ENCODE peak calls at places on chromosomes 7 and 10, in seven cellular contexts. One of them, this sample, is unnamed.

GRCh38 chr10:114326794-114327193 is 77.5 kb downstream of the AFAP1L2 start:
- DNase-seq in GM23338: no peak
- DNase-seq in PC-3: no peak
- DNase-seq in MM.1S: no peak
- DNase-seq in HCT116: no peak
- DNase-seq in PC-9: no peak
- DNase-seq in hepatocyte: no peak
- DNase-seq in this sample: no peak

GRCh38 chr7:32785365-32785764 is 106.2 kb downstream of the KBTBD2 start:
- DNase-seq in GM23338: peak; percentile 23
- DNase-seq in PC-3: no peak
- DNase-seq in MM.1S: no peak
- DNase-seq in HCT116: no peak
- DNase-seq in PC-9: no peak
- DNase-seq in hepatocyte: no peak
- DNase-seq in this sample: no peak

GRCh38 chr7:25359471-25360059 is 131.3 kb upstream of the NPVF start:
- DNase-seq in GM23338: peak; percentile 36
- DNase-seq in PC-3: no peak
- DNase-seq in MM.1S: no peak
- DNase-seq in HCT116: no peak
- DNase-seq in PC-9: no peak
- DNase-seq in hepatocyte: peak; percentile 43
- DNase-seq in this sample: no peak

GRCh38 chr7:70463332-70463938 is 668.5 kb upstream of the GALNT17 start:
- DNase-seq in GM23338: no peak
- DNase-seq in PC-3: no peak
- DNase-seq in MM.1S: no peak
- DNase-seq in HCT116: no peak
- DNase-seq in PC-9: no peak
- DNase-seq in hepatocyte: peak; percentile 15
- DNase-seq in this sample: no peak

GRCh38 chr7:603152-603941 is 83.7 kb upstream of the PDGFA start:
- DNase-seq in GM23338: no peak
- DNase-seq in PC-3: no peak
- DNase-seq in MM.1S: no peak
- DNase-seq in HCT116: no peak
- DNase-seq in PC-9: no peak
- DNase-seq in hepatocyte: no peak
- DNase-seq in this sample: no peak

GRCh38 chr10:51030480-51030879 is 43.8 kb upstream of the PRKG1 start:
- DNase-seq in GM23338: no peak
- DNase-seq in PC-3: no peak
- DNase-seq in MM.1S: no peak
- DNase-seq in HCT116: no peak
- DNase-seq in PC-9: no peak
- DNase-seq in hepatocyte: no peak
- DNase-seq in this sample: no peak

GRCh38 chr7:27157717-27158431 is 1.4 kb upstream of the HOXA7 start:
- DNase-seq in GM23338: no peak
- DNase-seq in PC-3: no peak
- DNase-seq in MM.1S: no peak
- DNase-seq in HCT116: no peak
- DNase-seq in PC-9: no peak
- DNase-seq in hepatocyte: no peak
- DNase-seq in this sample: no peak

GRCh38 chr10:77305650-77306632 is 331.7 kb downstream of the KCNMA1 start:
- DNase-seq in GM23338: no peak
- DNase-seq in PC-3: peak; percentile 98
- DNase-seq in MM.1S: no peak
- DNase-seq in HCT116: no peak
- DNase-seq in PC-9: no peak
- DNase-seq in hepatocyte: no peak
- DNase-seq in this sample: no peak

GRCh38 chr10:251982-252582 is 116.8 kb downstream of the ZMYND11 start:
- DNase-seq in GM23338: no peak
- DNase-seq in PC-3: no peak
- DNase-seq in MM.1S: no peak
- DNase-seq in HCT116: no peak
- DNase-seq in PC-9: no peak
- DNase-seq in hepatocyte: no peak
- DNase-seq in this sample: no peak

GRCh38 chr7:122132341-122132740 is 11.7 kb downstream of the AASS start:
- DNase-seq in GM23338: no peak
- DNase-seq in PC-3: peak; percentile 19
- DNase-seq in MM.1S: no peak
- DNase-seq in HCT116: no peak
- DNase-seq in PC-9: no peak
- DNase-seq in hepatocyte: no peak
- DNase-seq in this sample: no peak

GRCh38 chr10:99403674-99404073 is 26.8 kb downstream of the GOT1 start:
- DNase-seq in GM23338: no peak
- DNase-seq in PC-3: peak; percentile 50
- DNase-seq in MM.1S: no peak
- DNase-seq in HCT116: no peak
- DNase-seq in PC-9: no peak
- DNase-seq in hepatocyte: no peak
- DNase-seq in this sample: no peak

GRCh38 chr10:43401627-43402026 is 7.4 kb downstream of the HNRNPF start:
- DNase-seq in GM23338: peak; percentile 93
- DNase-seq in PC-3: no peak
- DNase-seq in MM.1S: no peak
- DNase-seq in HCT116: no peak
- DNase-seq in PC-9: no peak
- DNase-seq in hepatocyte: no peak
- DNase-seq in this sample: no peak
- H3K4me1 ChIP-seq in GM23338: peaks cover 63% of the 10 kb centered on the region
- H3K4me1 ChIP-seq in PC-3: peaks cover 72% of the 10 kb centered on the region
- H3K4me1 ChIP-seq in MM.1S: peaks cover 54% of the 10 kb centered on the region
- H3K4me1 ChIP-seq in HCT116: peaks cover 96% of the 10 kb centered on the region
- H3K4me1 ChIP-seq in PC-9: peaks cover 85% of the 10 kb centered on the region
- H3K4me1 ChIP-seq in hepatocyte: peaks cover 66% of the 10 kb centered on the region
- H3K4me1 ChIP-seq in this sample: peaks cover 77% of the 10 kb centered on the region

GRCh38 chr10:86349940-86350630 is 16.5 kb downstream of the GRID1 start:
- DNase-seq in GM23338: no peak
- DNase-seq in PC-3: no peak
- DNase-seq in MM.1S: no peak
- DNase-seq in HCT116: no peak
- DNase-seq in PC-9: no peak
- DNase-seq in hepatocyte: no peak
- DNase-seq in this sample: no peak

GRCh38 chr10:86350897-86351296 is 15.7 kb downstream of the GRID1 start:
- DNase-seq in GM23338: no peak
- DNase-seq in PC-3: no peak
- DNase-seq in MM.1S: no peak
- DNase-seq in HCT116: no peak
- DNase-seq in PC-9: no peak
- DNase-seq in hepatocyte: no peak
- DNase-seq in this sample: no peak

GRCh38 chr10:86348321-86349210 is 18.0 kb downstream of the GRID1 start:
- DNase-seq in GM23338: peak; percentile 15
- DNase-seq in PC-3: peak; percentile 20
- DNase-seq in MM.1S: no peak
- DNase-seq in HCT116: no peak
- DNase-seq in PC-9: no peak
- DNase-seq in hepatocyte: no peak
- DNase-seq in this sample: no peak

GRCh38 chr10:86347856-86348255 is 18.7 kb downstream of the GRID1 start:
- DNase-seq in GM23338: no peak
- DNase-seq in PC-3: no peak
- DNase-seq in MM.1S: no peak
- DNase-seq in HCT116: no peak
- DNase-seq in PC-9: no peak
- DNase-seq in hepatocyte: no peak
- DNase-seq in this sample: no peak

DNA sequence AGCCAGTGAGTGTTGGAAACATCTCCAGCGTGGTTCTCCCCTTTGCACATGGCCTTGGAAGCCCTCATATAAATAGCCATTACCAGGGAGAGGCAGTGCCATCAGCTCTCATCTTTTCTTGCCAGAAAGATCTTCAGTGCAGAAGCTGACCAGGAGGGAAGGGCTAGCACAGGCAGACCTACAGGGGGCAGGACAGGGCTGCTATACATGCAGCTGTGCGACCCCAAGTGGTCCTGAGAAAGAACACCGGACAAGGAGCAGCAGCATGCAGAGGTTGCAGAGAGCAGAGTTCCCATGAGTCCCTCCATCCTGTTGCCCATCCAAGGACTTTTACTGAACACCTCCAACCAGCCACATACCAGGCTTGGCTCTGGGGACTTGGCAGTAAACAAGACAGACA is 17.1 kb downstream of the GRID1 start:
- DNase-seq in GM23338: peak; percentile 89
- DNase-seq in PC-3: no peak
- DNase-seq in MM.1S: no peak
- DNase-seq in HCT116: peak; percentile 28
- DNase-seq in PC-9: no peak
- DNase-seq in hepatocyte: no peak
- DNase-seq in this sample: peak; percentile 78
- TF ChIP-seq CTCF in GM23338: peak; percentile 97
- TF ChIP-seq CTCF in PC-3: peak; percentile 30
- TF ChIP-seq CTCF in MM.1S: peak; percentile 30
- TF ChIP-seq CTCF in HCT116: peak; percentile 99
- TF ChIP-seq CTCF in PC-9: no peak
- TF ChIP-seq CTCF in hepatocyte: peak; percentile 41
- TF ChIP-seq CTCF in this sample: peak; percentile 90

GRCh38 chr7:106317971-106318370 is 33.2 kb upstream of the NAMPT start:
- DNase-seq in GM23338: no peak
- DNase-seq in PC-3: peak; percentile 16
- DNase-seq in MM.1S: no peak
- DNase-seq in HCT116: no peak
- DNase-seq in PC-9: no peak
- DNase-seq in hepatocyte: no peak
- DNase-seq in this sample: no peak
- H3K9me2 ChIP-seq in GM23338: no peaks in the 10 kb centered on the region
- H3K9me2 ChIP-seq in PC-3: no peaks in the 10 kb centered on the region
- H3K9me2 ChIP-seq in MM.1S: no peaks in the 10 kb centered on the region
- H3K9me2 ChIP-seq in HCT116: no peaks in the 10 kb centered on the region
- H3K9me2 ChIP-seq in PC-9: no peaks in the 10 kb centered on the region
- H3K9me2 ChIP-seq in hepatocyte: no peaks in the 10 kb centered on the region
- H3K9me2 ChIP-seq in this sample: no peaks in the 10 kb centered on the region

GRCh38 chr10:72255977-72256729 is 17.6 kb upstream of the DDIT4 start:
- DNase-seq in GM23338: no peak
- DNase-seq in PC-3: no peak
- DNase-seq in MM.1S: no peak
- DNase-seq in HCT116: no peak
- DNase-seq in PC-9: no peak
- DNase-seq in hepatocyte: no peak
- DNase-seq in this sample: no peak
- H3K4me1 ChIP-seq in GM23338: peaks cover 26% of the 10 kb centered on the region
- H3K4me1 ChIP-seq in PC-3: peaks cover 9% of the 10 kb centered on the region
- H3K4me1 ChIP-seq in MM.1S: peaks cover 58% of the 10 kb centered on the region
- H3K4me1 ChIP-seq in HCT116: peaks cover 52% of the 10 kb centered on the region
- H3K4me1 ChIP-seq in PC-9: peaks cover 35% of the 10 kb centered on the region
- H3K4me1 ChIP-seq in hepatocyte: peaks cover 53% of the 10 kb centered on the region
- H3K4me1 ChIP-seq in this sample: peaks cover 48% of the 10 kb centered on the region

GRCh38 chr7:46512901-46513431 is 591.9 kb upstream of the IGFBP3 start:
- DNase-seq in GM23338: no peak
- DNase-seq in PC-3: no peak
- DNase-seq in MM.1S: no peak
- DNase-seq in HCT116: no peak
- DNase-seq in PC-9: peak; percentile 94
- DNase-seq in hepatocyte: peak; percentile 64
- DNase-seq in this sample: no peak

GRCh38 chr7:46511442-46512215 is 590.6 kb upstream of the IGFBP3 start:
- DNase-seq in GM23338: no peak
- DNase-seq in PC-3: no peak
- DNase-seq in MM.1S: no peak
- DNase-seq in HCT116: no peak
- DNase-seq in PC-9: no peak
- DNase-seq in hepatocyte: no peak
- DNase-seq in this sample: no peak

GRCh38 chr7:46518713-46519112 is 597.6 kb upstream of the IGFBP3 start:
- DNase-seq in GM23338: no peak
- DNase-seq in PC-3: no peak
- DNase-seq in MM.1S: no peak
- DNase-seq in HCT116: no peak
- DNase-seq in PC-9: no peak
- DNase-seq in hepatocyte: no peak
- DNase-seq in this sample: no peak

GRCh38 chr7:46515844-46516590 is 594.9 kb upstream of the IGFBP3 start:
- DNase-seq in GM23338: no peak
- DNase-seq in PC-3: peak; percentile 23
- DNase-seq in MM.1S: no peak
- DNase-seq in HCT116: no peak
- DNase-seq in PC-9: peak; percentile 62
- DNase-seq in hepatocyte: no peak
- DNase-seq in this sample: no peak
- TF ChIP-seq CTCF in GM23338: no peak
- TF ChIP-seq CTCF in PC-3: no peak
- TF ChIP-seq CTCF in MM.1S: no peak
- TF ChIP-seq CTCF in HCT116: no peak
- TF ChIP-seq CTCF in PC-9: no peak
- TF ChIP-seq CTCF in hepatocyte: no peak
- TF ChIP-seq CTCF in this sample: no peak

GRCh38 chr10:3195706-3196105 is 23.1 kb upstream of the PITRM1 start:
- DNase-seq in GM23338: no peak
- DNase-seq in PC-3: no peak
- DNase-seq in MM.1S: no peak
- DNase-seq in HCT116: no peak
- DNase-seq in PC-9: no peak
- DNase-seq in hepatocyte: no peak
- DNase-seq in this sample: no peak

GRCh38 chr10:3195286-3195685 is 22.7 kb upstream of the PITRM1 start:
- DNase-seq in GM23338: no peak
- DNase-seq in PC-3: no peak
- DNase-seq in MM.1S: no peak
- DNase-seq in HCT116: no peak
- DNase-seq in PC-9: no peak
- DNase-seq in hepatocyte: no peak
- DNase-seq in this sample: no peak

GRCh38 chr10:3192856-3193635 is 20.5 kb upstream of the PITRM1 start:
- DNase-seq in GM23338: peak; percentile 70
- DNase-seq in PC-3: peak; percentile 64
- DNase-seq in MM.1S: peak; percentile 55
- DNase-seq in HCT116: peak; percentile 34
- DNase-seq in PC-9: no peak
- DNase-seq in hepatocyte: peak; percentile 73
- DNase-seq in this sample: peak; percentile 53

GRCh38 chr10:3194871-3195270 is 22.3 kb upstream of the PITRM1 start:
- DNase-seq in GM23338: no peak
- DNase-seq in PC-3: no peak
- DNase-seq in MM.1S: no peak
- DNase-seq in HCT116: no peak
- DNase-seq in PC-9: no peak
- DNase-seq in hepatocyte: no peak
- DNase-seq in this sample: no peak

GRCh38 chr10:3193751-3194150 is 21.2 kb upstream of the PITRM1 start:
- DNase-seq in GM23338: no peak
- DNase-seq in PC-3: no peak
- DNase-seq in MM.1S: no peak
- DNase-seq in HCT116: no peak
- DNase-seq in PC-9: no peak
- DNase-seq in hepatocyte: no peak
- DNase-seq in this sample: no peak
- H3K9me2 ChIP-seq in GM23338: no peaks in the 10 kb centered on the region
- H3K9me2 ChIP-seq in PC-3: no peaks in the 10 kb centered on the region
- H3K9me2 ChIP-seq in MM.1S: no peaks in the 10 kb centered on the region
- H3K9me2 ChIP-seq in HCT116: no peaks in the 10 kb centered on the region
- H3K9me2 ChIP-seq in PC-9: no peaks in the 10 kb centered on the region
- H3K9me2 ChIP-seq in hepatocyte: no peaks in the 10 kb centered on the region
- H3K9me2 ChIP-seq in this sample: no peaks in the 10 kb centered on the region